ENCODE peak calls at places on chromosomes 13 and 19, in six cellular contexts. F is endodermal cell, L is thoracic aorta, Z is esophagus squamous epithelium, C is neural progenitor cell, W is hepatocyte. U is an unnamed sample. For H3K4me1, the result is how much of the 10 kb centered on the place peaks cover.

GRCh38 chr13:24998433-24998832 is 97.5 kb upstream of the PABPC3 start:
- DNase-seq in F (no peak), L (no peak), Z (no peak), C (no peak), W (no peak), U (no peak)

GRCh38 chr13:106110241-106110855 is 425.1 kb downstream of the EFNB2 start:
- DNase-seq in F (no peak), L (no peak), Z (no peak), C (peak), W (no peak), U (no peak)

GRCh38 chr19:14349426-14349825 is 31.8 kb upstream of the ADGRE5 start:
- DNase-seq in F (no peak), L (no peak), Z (no peak), C (no peak), W (no peak), U (no peak)

GRCh38 chr19:2636897-2637683 is 65.4 kb downstream of the GNG7 start:
- DNase-seq in F (peak), L (no peak), Z (no peak), C (peak), W (peak), U (peak)

GRCh38 chr19:35715981-35716734 is 1.6 kb upstream of the KMT2B start:
- DNase-seq in F (no peak), L (no peak), Z (no peak), C (peak), W (peak), U (peak)

GRCh38 chr19:53977429-53977990 is 13.9 kb upstream of the CACNG6 start:
- DNase-seq in F (peak), L (peak), Z (no peak), C (peak), W (peak), U (peak)

GRCh38 chr13:93268327-93269028 is 41.9 kb downstream of the GPC6 start:
- DNase-seq in F (no peak), L (no peak), Z (no peak), C (no peak), W (no peak), U (no peak)

GRCh38 chr19:45150731-45151725 is 9.8 kb downstream of the NKPD1 start:
- DNase-seq in F (no peak), L (no peak), Z (no peak), C (no peak), W (no peak), U (no peak)

GRCh38 chr13:59088716-59089115 is 1075.0 kb downstream of the DIAPH3 start:
- DNase-seq in F (no peak), L (no peak), Z (no peak), C (no peak), W (no peak), U (no peak)

GRCh38 chr13:59680429-59681024 is 483.2 kb downstream of the DIAPH3 start:
- DNase-seq in F (no peak), L (no peak), Z (no peak), C (peak), W (no peak), U (no peak)

GRCh38 chr13:72820156-72820897 is 38.4 kb downstream of the PIBF1 start:
- DNase-seq in F (no peak), L (no peak), Z (no peak), C (no peak), W (peak), U (no peak)

GRCh38 chr19:21532904-21533303 is 27.5 kb downstream of the ZNF429 start:
- DNase-seq in F (no peak), L (no peak), Z (no peak), C (no peak), W (no peak), U (no peak)

GRCh38 chr13:110476220-110476617 is 85.3 kb downstream of the RAB20 start:
- DNase-seq in F (no peak), L (no peak), Z (no peak), C (no peak), W (no peak), U (no peak)

GRCh38 chr19:44808463-44809371 is at the start of gene BCAM:
- DNase-seq in F (peak), L (no peak), Z (no peak), C (peak), W (peak), U (peak)

GRCh38 chr19:8454218-8454617 is 9.4 kb downstream of the HNRNPM start:
- DNase-seq in F (no peak), L (no peak), Z (no peak), C (no peak), W (no peak), U (no peak)

GRCh38 chr19:8451377-8451776 is 6.6 kb downstream of the HNRNPM start:
- DNase-seq in F (peak), L (no peak), Z (no peak), C (no peak), W (no peak), U (no peak)

GRCh38 chr19:8451885-8452284 is 7.1 kb downstream of the HNRNPM start:
- DNase-seq in F (peak), L (no peak), Z (no peak), C (peak), W (peak), U (no peak)

GRCh38 chr19:8453616-8454015 is 8.8 kb downstream of the HNRNPM start:
- DNase-seq in F (peak), L (no peak), Z (no peak), C (no peak), W (no peak), U (no peak)

GRCh38 chr19:8452446-8453123 is 7.8 kb downstream of the HNRNPM start:
- DNase-seq in F (peak), L (no peak), Z (no peak), C (no peak), W (no peak), U (no peak)
- H3K4me1 ChIP-seq in F (under half), L (under half), Z (half or more), C (under half), W (under half), U (under half)

DNA sequence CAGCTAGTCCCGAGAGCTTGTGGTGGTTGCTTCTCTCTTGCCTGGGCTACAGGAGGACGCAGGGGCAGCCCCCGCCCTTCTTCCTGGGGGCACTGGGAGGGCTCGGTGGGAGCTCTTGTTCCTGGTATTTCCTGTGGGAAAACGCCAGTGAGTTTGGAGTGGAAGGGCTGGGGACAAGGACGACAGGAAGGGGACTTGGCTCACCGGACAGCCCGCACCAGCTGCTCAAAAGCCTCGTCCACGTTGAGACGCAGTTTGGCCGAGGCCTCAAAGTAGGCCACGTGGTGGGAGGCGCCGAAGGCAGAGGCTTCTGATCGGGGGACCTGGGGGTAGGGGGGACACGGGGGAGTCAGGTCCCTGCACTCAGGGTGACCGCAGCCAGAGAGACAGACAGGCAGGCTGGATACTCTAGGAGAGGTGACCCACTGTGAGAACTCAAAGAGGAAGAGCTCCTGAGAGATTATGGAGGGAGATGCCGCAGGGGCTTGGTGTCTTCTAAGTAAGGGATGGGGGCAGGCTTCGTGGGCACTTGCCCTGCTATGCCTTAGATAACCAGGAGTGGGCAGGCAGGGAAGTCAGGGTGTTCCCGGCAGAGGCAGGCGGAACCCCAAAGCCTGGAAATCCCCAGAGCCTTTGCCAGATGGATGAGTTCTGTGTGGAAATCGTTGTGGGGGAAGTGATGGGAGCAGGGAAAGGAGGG is 4.3 kb downstream of the RRAS start:
- DNase-seq in F (peak), L (no peak), Z (no peak), C (no peak), W (no peak), U (no peak)
- H3K4me1 ChIP-seq in F (under half), L (under half), Z (under half), C (under half), W (under half), U (under half)

GRCh38 chr13:51797664-51798488 is 6.1 kb downstream of the DHRS12 start:
- DNase-seq in F (peak), L (no peak), Z (no peak), C (peak), W (peak), U (no peak)
- H3K4me1 ChIP-seq in F (under half), L (under half), Z (under half), C (under half), W (under half), U (under half)

GRCh38 chr19:18502236-18502632 is 19.6 kb downstream of the ELL start:
- DNase-seq in F (no peak), L (no peak), Z (no peak), C (no peak), W (no peak), U (no peak)
- H3K4me1 ChIP-seq in F (under half), L (half or more), Z (half or more), C (under half), W (under half), U (under half)

GRCh38 chr13:114099191-114099590 is 33.2 kb downstream of the RASA3 start:
- DNase-seq in F (peak), L (peak), Z (no peak), C (peak), W (peak), U (peak)

GRCh38 chr13:114099918-114100445 is 32.4 kb downstream of the RASA3 start:
- DNase-seq in F (peak), L (no peak), Z (no peak), C (peak), W (no peak), U (peak)

GRCh38 chr13:114101325-114101821 is 31.1 kb downstream of the RASA3 start:
- DNase-seq in F (peak), L (no peak), Z (no peak), C (no peak), W (no peak), U (peak)

GRCh38 chr13:114101831-114102520 is 30.4 kb downstream of the RASA3 start:
- DNase-seq in F (peak), L (no peak), Z (no peak), C (no peak), W (no peak), U (peak)

GRCh38 chr13:114100446-114101320 is 31.7 kb downstream of the RASA3 start:
- DNase-seq in F (peak), L (no peak), Z (no peak), C (no peak), W (no peak), U (no peak)
- H3K4me1 ChIP-seq in F (under half), L (under half), Z (under half), C (under half), W (under half), U (under half)

GRCh38 chr19:48817585-48818124 is 6.8 kb upstream of the BCAT2 start:
- DNase-seq in F (no peak), L (no peak), Z (no peak), C (no peak), W (no peak), U (no peak)
- H3K4me1 ChIP-seq in F (under half), L (under half), Z (under half), C (under half), W (under half), U (under half)

DNA sequence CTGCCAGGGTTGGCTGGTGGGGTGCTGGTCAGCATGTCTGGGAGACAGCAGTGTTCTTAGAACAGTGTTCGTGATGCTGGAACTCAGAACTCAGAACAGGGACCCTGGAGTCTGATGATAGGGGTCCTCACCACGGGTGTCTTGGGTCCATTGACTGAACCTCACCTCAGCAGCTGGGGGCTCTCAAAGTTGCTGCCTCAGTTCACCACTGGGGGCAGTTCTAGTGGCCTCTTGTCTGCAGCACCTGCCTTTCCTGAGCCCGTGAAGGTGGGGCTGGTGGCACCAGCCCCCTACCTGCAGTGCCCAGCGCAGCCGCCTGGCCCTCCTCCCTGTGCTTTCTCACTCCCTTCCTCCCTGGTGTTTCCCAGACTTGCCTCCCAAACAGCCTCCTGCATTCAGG is 28.5 kb downstream of the SAFB start:
- DNase-seq in F (no peak), L (no peak), Z (no peak), C (no peak), W (no peak), U (no peak)
- H3K4me1 ChIP-seq in F (under half), L (under half), Z (under half), C (under half), W (under half), U (under half)

GRCh38 chr13:99506632-99507031 is 5.4 kb downstream of the TM9SF2 start:
- DNase-seq in F (no peak), L (no peak), Z (no peak), C (no peak), W (no peak), U (no peak)

GRCh38 chr13:99505814-99506269 is 4.6 kb downstream of the TM9SF2 start:
- DNase-seq in F (no peak), L (no peak), Z (no peak), C (no peak), W (no peak), U (no peak)

GRCh38 chr13:99507054-99507453 is 5.8 kb downstream of the TM9SF2 start:
- DNase-seq in F (no peak), L (no peak), Z (no peak), C (no peak), W (no peak), U (no peak)

DNA sequence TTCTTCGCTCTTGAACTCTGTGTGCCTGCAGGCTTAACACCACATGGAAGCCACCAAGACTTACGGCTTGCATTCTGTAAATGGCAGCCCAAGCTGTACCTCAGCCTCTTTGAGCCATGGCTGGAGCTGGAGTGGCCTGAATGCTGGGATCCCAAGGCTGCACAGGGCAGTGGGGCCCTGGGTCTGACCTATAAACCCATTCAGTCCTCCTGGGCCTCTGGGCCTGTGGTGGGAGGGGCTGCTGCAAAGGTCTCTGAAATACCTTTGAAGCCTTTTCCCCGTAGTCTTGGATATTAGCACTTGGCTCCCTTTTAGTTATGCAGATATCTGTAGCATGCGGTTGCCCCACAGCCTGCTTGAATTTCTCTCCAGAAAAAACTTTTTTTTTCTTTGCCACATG is 8.2 kb downstream of the TM9SF2 start:
- DNase-seq in F (no peak), L (no peak), Z (no peak), C (no peak), W (no peak), U (no peak)
- H3K4me1 ChIP-seq in F (under half), L (under half), Z (under half), C (under half), W (under half), U (under half)